ENCODE peak calls at places on chromosomes 1 and 21, in six cellular contexts. M, G, S, F, H and Q are unnamed samples.

GRCh38 chr1:229596961-229597699 is 28.8 kb downstream of the TAF5L start:
- DNase-seq in S (no peak), M (no peak), F (peak; percentile 80), G (no peak), H (no peak), Q (no peak)

GRCh38 chr1:44819594-44820327 is 11.4 kb downstream of the BTBD19 start:
- DNase-seq in G (peak; percentile 90), M (peak; percentile 83), S (peak; percentile 97), H (peak; percentile 64), F (peak; percentile 91), Q (peak; percentile 77)

GRCh38 chr21:32886339-32886738 is 114.8 kb upstream of the PAXBP1 start:
- DNase-seq in F (no peak), M (no peak), H (no peak), G (no peak), S (no peak), Q (peak; percentile 4)

GRCh38 chr1:162994921-162995320 is 74.2 kb upstream of the RGS4 start:
- DNase-seq in H (no peak), F (no peak), G (no peak), M (no peak), S (no peak), Q (no peak)

GRCh38 chr1:101905298-101905794 is 91.4 kb downstream of the OLFM3 start:
- DNase-seq in S (no peak), M (no peak), H (no peak), F (no peak), G (no peak), Q (no peak)

GRCh38 chr1:245079021-245079609 is 75.7 kb upstream of the KIF26B start:
- DNase-seq in H (no peak), S (no peak), G (no peak), F (no peak), M (no peak), Q (no peak)

GRCh38 chr1:232174306-232174705 is 455.6 kb downstream of the SIPA1L2 start:
- DNase-seq in S (no peak), G (no peak), M (no peak), H (no peak), F (no peak), Q (no peak)

GRCh38 chr1:6694126-6694713 is 7.4 kb downstream of the DNAJC11 start:
- DNase-seq in F (no peak), H (no peak), S (peak; percentile 53), M (no peak), G (no peak), Q (no peak)

GRCh38 chr1:83520797-83521196 is 478.1 kb downstream of the TTLL7 start:
- DNase-seq in G (no peak), F (no peak), H (no peak), M (no peak), S (no peak), Q (no peak)

GRCh38 chr1:113488576-113489177 is 98.4 kb downstream of the MAGI3 start:
- DNase-seq in S (peak; percentile 84), F (no peak), M (no peak), G (no peak), H (no peak), Q (no peak)

GRCh38 chr1:39533442-39533841 is 42.0 kb downstream of the BMP8A start:
- DNase-seq in S (no peak), G (no peak), M (no peak), F (no peak), H (no peak), Q (no peak)

GRCh38 chr1:40783001-40783905 is at the start of gene KCNQ4:
- DNase-seq in S (peak; percentile 90), H (no peak), M (peak; percentile 61), G (peak; percentile 71), F (no peak), Q (no peak)

GRCh38 chr1:55751776-55752175 is 536.6 kb upstream of the USP24 start:
- DNase-seq in M (no peak), G (no peak), S (no peak), F (no peak), H (no peak), Q (no peak)

GRCh38 chr1:44619261-44619900 is 54.9 kb downstream of the TMEM53 start:
- DNase-seq in S (peak; percentile 62), G (no peak), F (no peak), H (no peak), M (no peak), Q (no peak)

GRCh38 chr1:6523566-6523965 is 30.7 kb downstream of the NOL9 start:
- DNase-seq in M (no peak), H (no peak), G (no peak), F (no peak), S (peak; percentile 79), Q (no peak)

GRCh38 chr1:113190930-113191329 is 117.9 kb downstream of the LRIG2 start:
- DNase-seq in H (no peak), G (no peak), S (no peak), M (no peak), F (no peak), Q (no peak)

GRCh38 chr1:6743189-6744101 is 41.8 kb upstream of the CAMTA1 start:
- DNase-seq in H (no peak), M (no peak), F (peak; percentile 61), S (peak; percentile 63), G (no peak), Q (no peak)

GRCh38 chr1:7594714-7595295 is 176.3 kb upstream of the VAMP3 start:
- DNase-seq in G (no peak), S (no peak), M (no peak), H (no peak), F (no peak), Q (no peak)

DNA sequence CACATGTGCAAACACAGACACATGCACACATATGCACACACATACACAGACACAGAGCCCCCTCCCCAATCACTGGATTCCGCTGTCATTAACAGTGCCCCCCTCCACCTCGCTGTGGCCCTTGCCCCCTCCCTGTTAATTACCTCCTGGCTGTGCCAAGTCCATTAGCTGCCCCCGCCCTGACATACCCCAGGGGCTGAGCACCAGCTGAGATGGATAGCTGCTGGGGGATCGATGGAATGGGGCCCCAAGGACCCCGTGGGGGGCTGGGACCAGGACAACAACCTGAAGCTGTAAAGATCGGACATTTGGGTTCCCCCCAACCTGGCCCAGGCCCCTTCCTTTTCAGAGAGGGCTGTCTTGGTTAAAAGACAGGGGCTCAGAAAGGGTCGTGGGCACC is 9.6 kb upstream of the PEAR1 start:
- DNase-seq in S (no peak), M (no peak), F (no peak), H (no peak), G (no peak), Q (no peak)
- H3K27me3 ChIP-seq in S (peaks cover under 1% of the 10 kb centered on the region), M (no peaks in the 10 kb centered on the region), F (no peaks in the 10 kb centered on the region), H (peaks cover 8% of the 10 kb centered on the region), G (no peaks in the 10 kb centered on the region), Q (peaks cover 21% of the 10 kb centered on the region)

DNA sequence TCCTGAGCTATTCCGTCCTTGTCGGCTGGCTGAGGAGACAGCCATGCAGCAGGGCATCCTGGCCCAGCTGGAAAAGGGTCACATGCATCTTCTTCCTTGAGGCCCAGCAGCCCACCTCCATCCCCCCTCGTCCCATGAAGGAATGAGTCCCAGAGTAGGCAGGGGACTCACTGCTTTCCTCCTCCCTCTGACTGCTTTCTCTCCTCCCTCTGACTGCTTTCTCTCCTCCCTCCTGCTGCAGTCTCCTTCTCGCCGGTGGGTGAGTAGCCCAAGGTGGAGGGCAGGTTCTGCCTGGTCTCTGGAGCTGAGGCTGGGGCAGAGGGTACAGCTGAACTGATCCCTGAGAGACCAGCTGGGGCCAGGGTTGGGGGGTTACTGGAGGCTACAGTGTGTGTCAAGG is 13.5 kb downstream of the NTRK1 start:
- DNase-seq in G (no peak), H (no peak), F (no peak), M (no peak), S (no peak), Q (no peak)
- H3K27me3 ChIP-seq in G (no peaks in the 10 kb centered on the region), H (no peaks in the 10 kb centered on the region), F (no peaks in the 10 kb centered on the region), M (no peaks in the 10 kb centered on the region), S (peaks cover 33% of the 10 kb centered on the region), Q (peaks cover 4% of the 10 kb centered on the region)

DNA sequence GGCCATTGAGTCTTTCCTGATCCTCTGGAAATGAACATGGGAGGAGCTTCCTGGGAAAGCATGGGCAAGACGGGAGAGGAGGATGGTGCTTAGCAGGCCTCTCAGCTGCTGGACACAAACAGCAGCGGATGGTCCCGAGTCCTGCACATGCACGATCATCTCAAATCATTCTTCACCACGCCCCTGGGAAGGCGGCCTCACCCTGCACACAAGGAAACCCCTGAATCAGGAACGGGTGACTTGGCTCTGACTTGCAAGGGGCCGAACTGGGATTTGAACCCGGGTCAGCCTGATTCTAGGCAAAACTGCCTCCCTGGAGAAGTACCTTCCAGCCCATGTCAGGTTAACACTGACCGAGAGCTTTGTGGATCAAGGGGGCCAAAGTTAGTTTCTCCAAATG is 134.8 kb upstream of the WNT4 start:
- DNase-seq in M (no peak), G (no peak), F (no peak), H (no peak), S (no peak), Q (no peak)
- H3K27me3 ChIP-seq in M (no peaks in the 10 kb centered on the region), G (no peaks in the 10 kb centered on the region), F (no peaks in the 10 kb centered on the region), H (no peaks in the 10 kb centered on the region), S (peaks cover 4% of the 10 kb centered on the region), Q (no peaks in the 10 kb centered on the region)

GRCh38 chr1:156618853-156619581 is at the start of gene HAPLN2:
- DNase-seq in F (no peak), S (peak; percentile 90), M (peak; percentile 25), G (no peak), H (no peak), Q (no peak)
- H3K27me3 ChIP-seq in F (peaks cover 5% of the 10 kb centered on the region), S (peaks cover 47% of the 10 kb centered on the region), M (peaks cover 8% of the 10 kb centered on the region), G (peaks cover 7% of the 10 kb centered on the region), H (no peaks in the 10 kb centered on the region), Q (peaks cover 36% of the 10 kb centered on the region)

DNA sequence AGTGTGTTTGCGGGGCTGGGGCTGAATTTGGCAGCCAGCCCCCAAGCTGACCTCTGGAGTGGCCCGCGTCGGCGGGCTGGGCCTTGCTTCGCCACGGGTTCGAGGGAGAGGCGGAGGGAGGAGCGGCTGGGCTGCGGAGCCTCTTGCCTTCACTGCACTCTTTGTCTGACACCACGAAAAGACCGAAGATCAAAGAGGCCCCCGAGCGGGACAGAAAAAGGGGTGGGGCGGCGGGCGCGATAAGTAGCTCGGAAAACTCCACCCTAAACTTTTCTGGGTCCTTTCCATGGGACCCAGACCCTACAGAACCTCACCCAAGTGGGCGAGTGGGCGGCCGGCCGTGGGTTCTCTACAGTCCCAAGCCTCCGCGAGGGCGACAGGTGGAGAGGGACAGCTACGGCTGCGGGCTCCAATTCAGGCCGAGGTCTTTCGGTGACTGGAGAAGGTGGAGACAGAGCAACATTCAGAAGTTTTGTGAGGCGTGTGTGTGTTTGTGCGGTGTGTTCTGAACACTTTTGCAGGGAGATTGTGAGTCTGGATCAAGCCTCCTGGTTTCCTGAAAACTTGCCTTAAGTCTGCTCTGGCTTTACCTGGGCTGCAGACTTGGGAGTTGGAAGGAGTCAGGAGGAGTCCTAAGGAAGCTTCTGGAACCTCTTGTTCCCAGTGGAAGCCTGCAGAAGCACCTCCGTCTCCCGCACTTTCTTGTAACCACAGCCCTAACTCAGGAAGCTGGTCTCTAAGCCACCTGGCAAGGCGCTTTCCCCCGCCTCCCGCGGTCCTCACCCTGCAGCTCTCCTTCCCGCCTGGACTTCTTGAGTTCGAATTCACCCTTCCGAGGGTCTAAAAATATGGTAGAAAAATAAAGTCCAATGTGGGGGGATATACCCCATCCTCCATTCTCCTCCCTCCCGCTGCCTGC is 14.8 kb downstream of the PAX7 start:
- DNase-seq in F (no peak), G (no peak), H (no peak), M (no peak), S (peak; percentile 80), Q (no peak)
- H3K27me3 ChIP-seq in F (peaks cover 20% of the 10 kb centered on the region), G (peaks cover 56% of the 10 kb centered on the region), H (peaks cover 97% of the 10 kb centered on the region), M (peaks cover 48% of the 10 kb centered on the region), S (peaks cover 89% of the 10 kb centered on the region), Q (peaks cover 92% of the 10 kb centered on the region)